ENCODE peak calls at places on chromosomes 5 and 9, in nine cellular contexts. U is CD8-positive, alpha-beta T cell; I is effector memory CD8-positive, alpha-beta T cell; L is mesothelial cell of epicardium; Y is aorta; W is AG20443; Q is Peyer's patch; P is HuH-7.5; J is NCI-H1930. V is an unnamed sample.

GRCh38 chr5:141807732-141808131 is 70.5 kb downstream of the PCDH1 start:
- DNase-seq in U (no peak), I (no peak), L (no peak), Y (no peak), W (no peak), Q (no peak), P (no peak), J (no peak), V (no peak)

GRCh38 chr9:8329561-8330283 is 530.1 kb upstream of the DMAC1 start:
- DNase-seq in U (no peak), I (no peak), L (no peak), Y (no peak), W (no peak), Q (no peak), P (no peak), J (no peak), V (peak; percentile 25)

GRCh38 chr9:128636024-128636390 is 20.6 kb downstream of the DYNC2I2 start:
- DNase-seq in U (no peak), I (no peak), L (no peak), Y (no peak), W (no peak), Q (no peak), P (peak; percentile 75), J (no peak), V (peak; percentile 71)

GRCh38 chr5:58499951-58500350 is 8.7 kb downstream of the GAPT start:
- DNase-seq in U (no peak), I (no peak), L (no peak), Y (no peak), W (no peak), Q (no peak), P (no peak), J (no peak), V (no peak)

GRCh38 chr5:66987949-66988838 is 208.4 kb downstream of the CD180 start:
- DNase-seq in U (no peak), I (no peak), L (no peak), Y (no peak), W (peak; percentile 37), Q (no peak), P (no peak), J (no peak), V (no peak)

GRCh38 chr5:163498886-163499285 is 6.5 kb upstream of the MAT2B start:
- DNase-seq in U (no peak), I (no peak), L (no peak), Y (no peak), W (no peak), Q (no peak), P (no peak), J (no peak), V (no peak)

GRCh38 chr5:135033026-135033861 is 784 bp downstream of the PITX1 start:
- DNase-seq in U (no peak), I (no peak), L (peak; percentile 58), Y (peak; percentile 46), W (no peak), Q (no peak), P (peak; percentile 66), J (no peak), V (no peak)

GRCh38 chr5:118956727-118957126 is 31.6 kb downstream of the DTWD2 start:
- DNase-seq in U (no peak), I (no peak), L (no peak), Y (no peak), W (no peak), Q (no peak), P (no peak), J (no peak), V (no peak)

GRCh38 chr9:109588415-109588814 is 90.3 kb upstream of the PTPN3 start:
- DNase-seq in U (no peak), I (no peak), L (no peak), Y (no peak), W (no peak), Q (no peak), P (no peak), J (no peak), V (no peak)

GRCh38 chr5:134018154-134018985 is 13.6 kb upstream of the VDAC1 start:
- DNase-seq in U (no peak), I (no peak), L (no peak), Y (no peak), W (peak; percentile 39), Q (no peak), P (peak; percentile 56), J (no peak), V (peak; percentile 92)

GRCh38 chr9:134370638-134371037 is 44.4 kb downstream of the RXRA start:
- DNase-seq in U (no peak), I (no peak), L (no peak), Y (no peak), W (no peak), Q (no peak), P (no peak), J (no peak), V (no peak)

GRCh38 chr5:176985516-176985915 is 21.1 kb downstream of the UIMC1 start:
- DNase-seq in U (peak; percentile 22), I (peak; percentile 12), L (no peak), Y (no peak), W (no peak), Q (peak; percentile 78), P (no peak), J (no peak), V (no peak)

GRCh38 chr9:17930091-17930490 is 351.2 kb downstream of the SH3GL2 start:
- DNase-seq in U (no peak), I (no peak), L (no peak), Y (no peak), W (no peak), Q (no peak), P (no peak), J (no peak), V (no peak)

GRCh38 chr5:125306741-125307140 is 560.3 kb upstream of the ZNF608 start:
- DNase-seq in U (no peak), I (no peak), L (no peak), Y (no peak), W (no peak), Q (no peak), P (no peak), J (no peak), V (no peak)

GRCh38 chr9:22208846-22209585 is 199.9 kb upstream of the CDKN2B start:
- DNase-seq in U (no peak), I (no peak), L (no peak), Y (no peak), W (peak; percentile 49), Q (no peak), P (no peak), J (no peak), V (no peak)

GRCh38 chr5:110054240-110054639 is 364.5 kb downstream of the MAN2A1 start:
- DNase-seq in U (peak; percentile 57), I (peak; percentile 69), L (peak; percentile 48), Y (peak; percentile 59), W (no peak), Q (peak; percentile 61), P (no peak), J (no peak), V (peak; percentile 21)

GRCh38 chr9:123445981-123446610 is 90.1 kb downstream of the CRB2 start:
- DNase-seq in U (no peak), I (no peak), L (no peak), Y (no peak), W (no peak), Q (no peak), P (no peak), J (no peak), V (no peak)

GRCh38 chr5:168865973-168866372 is 286.8 kb upstream of the PANK3 start:
- DNase-seq in U (no peak), I (no peak), L (no peak), Y (no peak), W (peak; percentile 43), Q (no peak), P (no peak), J (no peak), V (no peak)

GRCh38 chr5:107290780-107291398 is 379.8 kb downstream of the EFNA5 start:
- DNase-seq in U (no peak), I (no peak), L (no peak), Y (no peak), W (no peak), Q (no peak), P (no peak), J (no peak), V (no peak)

GRCh38 chr9:33250458-33250995 is 10.6 kb downstream of the SPINK4 start:
- DNase-seq in U (no peak), I (no peak), L (no peak), Y (no peak), W (peak; percentile 93), Q (no peak), P (no peak), J (no peak), V (no peak)

GRCh38 chr5:38800515-38800914 is 45.3 kb upstream of the OSMR start:
- DNase-seq in U (no peak), I (no peak), L (no peak), Y (no peak), W (no peak), Q (no peak), P (no peak), J (no peak), V (no peak)

GRCh38 chr5:78648359-78649219 is at the start of gene LHFPL2:
- DNase-seq in U (no peak), I (no peak), L (peak; percentile 83), Y (peak; percentile 86), W (peak; percentile 92), Q (peak; percentile 49), P (peak; percentile 60), J (peak; percentile 34), V (peak; percentile 75)

GRCh38 chr5:60125636-60126035 is 232.1 kb upstream of the PDE4D start:
- DNase-seq in U (no peak), I (no peak), L (no peak), Y (no peak), W (no peak), Q (no peak), P (no peak), J (no peak), V (no peak)

GRCh38 chr5:179614745-179615144 is 8.7 kb downstream of the HNRNPH1 start:
- DNase-seq in U (no peak), I (no peak), L (no peak), Y (no peak), W (no peak), Q (no peak), P (no peak), J (no peak), V (no peak)

GRCh38 chr9:99557816-99558215 is 263.9 kb upstream of the NR4A3 start:
- DNase-seq in U (no peak), I (no peak), L (no peak), Y (no peak), W (no peak), Q (no peak), P (no peak), J (no peak), V (no peak)

GRCh38 chr9:89655047-89655989 is 50.5 kb downstream of the GADD45G start:
- DNase-seq in U (no peak), I (no peak), L (no peak), Y (no peak), W (no peak), Q (no peak), P (no peak), J (no peak), V (no peak)

GRCh38 chr5:59069438-59070079 is 486.7 kb downstream of the RAB3C start:
- DNase-seq in U (no peak), I (no peak), L (no peak), Y (no peak), W (peak; percentile 88), Q (no peak), P (no peak), J (no peak), V (no peak)

GRCh38 chr9:75692309-75692708 is 198.2 kb upstream of the PCSK5 start:
- DNase-seq in U (no peak), I (no peak), L (no peak), Y (no peak), W (no peak), Q (no peak), P (no peak), J (no peak), V (no peak)

V was measured in colonic mucosa.